ENCODE peak calls at places on chromosomes 6 and 20, in ten cellular contexts. H, Q, D, B, K, Z, S, C, W and N are unnamed samples.

GRCh38 chr6:8679823-8680222 is 244.5 kb upstream of the SLC35B3 start:
- DNase-seq in H (no peak), Q (no peak), D (no peak), B (no peak), K (no peak), Z (no peak), S (no peak), C (no peak), W (no peak), N (no peak)

GRCh38 chr6:148711833-148712653 is 34.8 kb upstream of the UST start:
- DNase-seq in H (no peak), Q (no peak), D (no peak), B (no peak), K (peak; percentile 57), Z (no peak), S (no peak), C (no peak), W (no peak), N (no peak)

GRCh38 chr6:111691345-111692225 is 85.9 kb upstream of the TRAF3IP2 start:
- DNase-seq in H (peak; percentile 73), Q (peak; percentile 47), D (no peak), B (no peak), K (no peak), Z (no peak), S (no peak), C (no peak), W (no peak), N (no peak)

GRCh38 chr6:108106261-108106660 is 31.7 kb upstream of the OSTM1 start:
- DNase-seq in H (no peak), Q (no peak), D (no peak), B (no peak), K (no peak), Z (no peak), S (no peak), C (no peak), W (no peak), N (no peak)

GRCh38 chr6:158856261-158856660 is 37.1 kb upstream of the EZR start:
- DNase-seq in H (no peak), Q (no peak), D (no peak), B (no peak), K (no peak), Z (peak; percentile 49), S (no peak), C (no peak), W (no peak), N (no peak)

GRCh38 chr20:59424976-59425375 is 124.6 kb downstream of the EDN3 start:
- DNase-seq in H (no peak), Q (no peak), D (no peak), B (no peak), K (no peak), Z (no peak), S (no peak), C (no peak), W (no peak), N (no peak)

GRCh38 chr6:3406362-3406809 is 50.5 kb downstream of the SLC22A23 start:
- DNase-seq in H (no peak), Q (no peak), D (no peak), B (no peak), K (no peak), Z (no peak), S (peak; percentile 65), C (no peak), W (no peak), N (no peak)

GRCh38 chr6:150937126-150937906 is 71.8 kb downstream of the MTHFD1L start:
- DNase-seq in H (no peak), Q (no peak), D (peak; percentile 19), B (no peak), K (no peak), Z (no peak), S (no peak), C (no peak), W (no peak), N (peak; percentile 80)

GRCh38 chr6:76250666-76251065 is 178.2 kb upstream of the IMPG1 start:
- DNase-seq in H (no peak), Q (no peak), D (no peak), B (no peak), K (no peak), Z (no peak), S (no peak), C (no peak), W (no peak), N (no peak)

GRCh38 chr20:3693376-3693775 is 11.6 kb upstream of the ADAM33 start:
- DNase-seq in H (no peak), Q (no peak), D (no peak), B (no peak), K (no peak), Z (no peak), S (no peak), C (no peak), W (no peak), N (no peak)

GRCh38 chr6:55974688-55975087 is 99.3 kb upstream of the BMP5 start:
- DNase-seq in H (no peak), Q (no peak), D (no peak), B (no peak), K (no peak), Z (no peak), S (no peak), C (no peak), W (no peak), N (no peak)

GRCh38 chr6:124885171-124885570 is 77.1 kb upstream of the RNF217 start:
- DNase-seq in H (no peak), Q (no peak), D (no peak), B (no peak), K (peak; percentile 34), Z (no peak), S (no peak), C (no peak), W (no peak), N (no peak)

GRCh38 chr6:118203421-118204000 is 296.4 kb downstream of the SLC35F1 start:
- DNase-seq in H (no peak), Q (no peak), D (no peak), B (no peak), K (no peak), Z (no peak), S (no peak), C (no peak), W (no peak), N (no peak)

DNA sequence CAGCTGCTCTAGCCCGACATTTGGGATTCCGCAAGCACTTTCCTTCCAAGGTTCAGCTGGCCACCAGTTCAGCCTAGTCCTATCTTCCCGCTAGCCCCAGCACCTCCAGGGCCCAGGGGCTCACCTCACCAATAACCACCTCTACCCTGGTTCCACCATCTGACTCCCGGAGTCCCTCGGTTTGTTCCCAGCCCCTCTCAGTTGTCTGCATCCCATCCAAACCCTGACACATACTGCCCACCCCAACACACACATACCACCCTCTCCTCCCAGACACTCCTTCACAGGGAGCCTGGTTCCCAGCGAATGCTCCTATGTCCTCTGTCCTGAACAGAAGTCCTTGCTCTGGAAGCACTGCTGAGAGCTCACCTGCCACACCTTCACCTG is 418 bp downstream of the TNXB start:
- DNase-seq in H (no peak), Q (no peak), D (no peak), B (no peak), K (no peak), Z (no peak), S (no peak), C (no peak), W (no peak), N (no peak)
- TF ChIP-seq POLR2A in H (no peak), Q (no peak), D (no peak), B (no peak), K (no peak), Z (no peak), S (no peak), C (no peak), W (no peak), N (no peak)

GRCh38 chr6:169140986-169141495 is 112.6 kb downstream of the THBS2 start:
- DNase-seq in H (no peak), Q (no peak), D (no peak), B (no peak), K (no peak), Z (no peak), S (no peak), C (no peak), W (no peak), N (no peak)
- H3K4me1 ChIP-seq in H (peaks cover 6% of the 10 kb centered on the region), Q (no peaks in the 10 kb centered on the region), D (no peaks in the 10 kb centered on the region), B (no peaks in the 10 kb centered on the region), K (peaks cover 16% of the 10 kb centered on the region), Z (peaks cover 16% of the 10 kb centered on the region), S (no peaks in the 10 kb centered on the region), C (no peaks in the 10 kb centered on the region), W (no peaks in the 10 kb centered on the region), N (no peaks in the 10 kb centered on the region)

DNA sequence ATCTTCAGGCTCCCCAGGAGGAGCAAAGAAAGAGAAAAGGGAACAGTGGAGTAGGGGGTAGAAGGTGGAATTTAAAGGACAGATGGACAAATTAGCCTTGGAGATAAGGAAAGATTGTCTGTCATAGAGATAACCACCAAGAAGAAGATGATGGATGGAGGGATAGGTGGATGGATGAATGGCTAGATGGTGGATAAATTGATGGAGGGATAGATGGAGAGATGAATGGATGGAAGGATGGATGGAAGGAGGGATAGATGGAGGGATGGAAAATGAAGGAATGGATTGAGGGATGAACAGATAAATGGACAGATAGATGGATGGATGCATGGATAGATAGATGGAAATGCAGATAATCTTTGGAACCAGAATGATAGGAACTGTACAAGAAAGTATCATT is 102.8 kb downstream of the TNFAIP3 start:
- DNase-seq in H (no peak), Q (no peak), D (no peak), B (no peak), K (no peak), Z (no peak), S (no peak), C (no peak), W (no peak), N (no peak)
- H3K27ac ChIP-seq in H (no peak overlapping the region), Q (no peak overlapping the region), D (no peak overlapping the region), B (no peak overlapping the region), K (no peak overlapping the region), Z (no peak overlapping the region), S (no peak overlapping the region), C (no peak overlapping the region), W (no peak overlapping the region), N (no peak overlapping the region)

GRCh38 chr20:49163696-49164095 is 24.4 kb downstream of the STAU1 start:
- DNase-seq in H (no peak), Q (no peak), D (no peak), B (no peak), K (no peak), Z (no peak), S (no peak), C (no peak), W (no peak), N (no peak)
- TF ChIP-seq POLR2A in H (no peak), Q (no peak), D (no peak), B (no peak), K (no peak), Z (no peak), S (no peak), C (no peak), W (no peak), N (no peak)

GRCh38 chr20:48822178-48822577 is 5.6 kb downstream of the PREX1 start:
- DNase-seq in H (no peak), Q (no peak), D (no peak), B (no peak), K (no peak), Z (no peak), S (no peak), C (no peak), W (no peak), N (no peak)
- H3K4me1 ChIP-seq in H (no peaks in the 10 kb centered on the region), Q (no peaks in the 10 kb centered on the region), D (no peaks in the 10 kb centered on the region), B (no peaks in the 10 kb centered on the region), K (peaks cover 5% of the 10 kb centered on the region), Z (peaks cover 3% of the 10 kb centered on the region), S (no peaks in the 10 kb centered on the region), C (peaks cover 4% of the 10 kb centered on the region), W (no peaks in the 10 kb centered on the region), N (peaks cover 56% of the 10 kb centered on the region)